ENCODE peak calls at places on chromosomes 16 and 17, in five cellular contexts. E is CD8-positive, alpha-beta memory T cell; W is colonic mucosa; H is adrenal gland; L is trophoblast cell. Y is an unnamed sample.

GRCh38 chr16:71919033-71919432 is 23.7 kb downstream of the IST1 start:
- DNase-seq in E (no peak), W (no peak), H (no peak), L (no peak), Y (no peak)

GRCh38 chr17:73960469-73960868 is 243.0 kb upstream of the RPL38 start:
- DNase-seq in E (no peak), W (no peak), H (no peak), L (no peak), Y (no peak)

GRCh38 chr17:51260960-51261958 is 913 bp downstream of the UTP18 start:
- DNase-seq in E (peak; percentile 80), W (peak; percentile 78), H (peak; percentile 40), L (peak; percentile 50), Y (peak; percentile 50)

GRCh38 chr17:20095366-20096080 is 86.4 kb downstream of the SPECC1 start:
- DNase-seq in E (no peak), W (no peak), H (peak; percentile 68), L (peak; percentile 17), Y (peak; percentile 68)

GRCh38 chr17:56440391-56440790 is 153.1 kb upstream of the NOG start:
- DNase-seq in E (no peak), W (no peak), H (no peak), L (peak; percentile 59), Y (no peak)

GRCh38 chr16:27123795-27124194 is 57.1 kb downstream of the C16orf82 start:
- DNase-seq in E (no peak), W (no peak), H (no peak), L (no peak), Y (no peak)

GRCh38 chr16:1884889-1885288 is 12.9 kb upstream of the MEIOB start:
- DNase-seq in E (no peak), W (no peak), H (no peak), L (peak; percentile 22), Y (no peak)

GRCh38 chr16:78210305-78210704 is 110.9 kb downstream of the WWOX start:
- DNase-seq in E (no peak), W (no peak), H (no peak), L (peak; percentile 64), Y (no peak)

GRCh38 chr16:89096768-89097527 is 3.3 kb downstream of the ACSF3 start:
- DNase-seq in E (peak; percentile 47), W (no peak), H (no peak), L (no peak), Y (no peak)

GRCh38 chr17:31491794-31492171 is 100.3 kb downstream of the RAB11FIP4 start:
- DNase-seq in E (no peak), W (no peak), H (no peak), L (no peak), Y (no peak)

GRCh38 chr17:79192503-79193500 is 118.2 kb downstream of the ENGASE start:
- DNase-seq in E (no peak), W (no peak), H (peak; percentile 36), L (peak; percentile 4), Y (no peak)

GRCh38 chr16:87418644-87419043 is 26.5 kb downstream of the MAP1LC3B start:
- DNase-seq in E (no peak), W (peak; percentile 40), H (no peak), L (no peak), Y (no peak)

GRCh38 chr16:73308776-73309175 is 260.8 kb upstream of the ZFHX3 start:
- DNase-seq in E (no peak), W (no peak), H (no peak), L (no peak), Y (no peak)

GRCh38 chr17:46950997-46951621 is 27.9 kb downstream of the RPRML start:
- DNase-seq in E (no peak), W (no peak), H (no peak), L (no peak), Y (no peak)

GRCh38 chr17:10067446-10068143 is 130.8 kb downstream of the GAS7 start:
- DNase-seq in E (no peak), W (no peak), H (no peak), L (no peak), Y (no peak)

GRCh38 chr17:10216213-10216982 is 18.0 kb upstream of the GAS7 start:
- DNase-seq in E (no peak), W (no peak), H (no peak), L (no peak), Y (no peak)

GRCh38 chr16:67531247-67531646 is 2.6 kb downstream of the RIPOR1 start:
- DNase-seq in E (no peak), W (no peak), H (no peak), L (no peak), Y (no peak)

GRCh38 chr16:68715471-68715870 is 21.6 kb upstream of the CDH1 start:
- DNase-seq in E (no peak), W (peak; percentile 46), H (no peak), L (no peak), Y (no peak)

GRCh38 chr16:68722119-68723024 is 14.7 kb upstream of the CDH1 start:
- DNase-seq in E (no peak), W (peak; percentile 91), H (no peak), L (peak; percentile 74), Y (no peak)

GRCh38 chr16:68717684-68718083 is 19.4 kb upstream of the CDH1 start:
- DNase-seq in E (no peak), W (no peak), H (no peak), L (no peak), Y (no peak)

GRCh38 chr16:68718596-68718995 is 18.5 kb upstream of the CDH1 start:
- DNase-seq in E (no peak), W (no peak), H (no peak), L (no peak), Y (no peak)

GRCh38 chr16:68719993-68720489 is 17.1 kb upstream of the CDH1 start:
- DNase-seq in E (no peak), W (no peak), H (no peak), L (no peak), Y (no peak)
- H3K4me1 ChIP-seq in E (no peaks in the 10 kb centered on the region), W (no peaks in the 10 kb centered on the region), H (no peaks in the 10 kb centered on the region), L (no peaks in the 10 kb centered on the region), Y (no peaks in the 10 kb centered on the region)

GRCh38 chr17:58336456-58337094 is 8.0 kb upstream of the TSPOAP1 start:
- DNase-seq in E (no peak), W (no peak), H (peak; percentile 88), L (no peak), Y (no peak)

GRCh38 chr17:58337126-58337599 is 8.6 kb upstream of the TSPOAP1 start:
- DNase-seq in E (no peak), W (no peak), H (no peak), L (no peak), Y (no peak)

GRCh38 chr17:58338454-58338841 is 9.9 kb upstream of the TSPOAP1 start:
- DNase-seq in E (no peak), W (no peak), H (no peak), L (no peak), Y (no peak)

GRCh38 chr17:58338907-58339774 is 10.5 kb upstream of the TSPOAP1 start:
- DNase-seq in E (no peak), W (peak; percentile 67), H (peak; percentile 58), L (no peak), Y (peak; percentile 20)

DNA sequence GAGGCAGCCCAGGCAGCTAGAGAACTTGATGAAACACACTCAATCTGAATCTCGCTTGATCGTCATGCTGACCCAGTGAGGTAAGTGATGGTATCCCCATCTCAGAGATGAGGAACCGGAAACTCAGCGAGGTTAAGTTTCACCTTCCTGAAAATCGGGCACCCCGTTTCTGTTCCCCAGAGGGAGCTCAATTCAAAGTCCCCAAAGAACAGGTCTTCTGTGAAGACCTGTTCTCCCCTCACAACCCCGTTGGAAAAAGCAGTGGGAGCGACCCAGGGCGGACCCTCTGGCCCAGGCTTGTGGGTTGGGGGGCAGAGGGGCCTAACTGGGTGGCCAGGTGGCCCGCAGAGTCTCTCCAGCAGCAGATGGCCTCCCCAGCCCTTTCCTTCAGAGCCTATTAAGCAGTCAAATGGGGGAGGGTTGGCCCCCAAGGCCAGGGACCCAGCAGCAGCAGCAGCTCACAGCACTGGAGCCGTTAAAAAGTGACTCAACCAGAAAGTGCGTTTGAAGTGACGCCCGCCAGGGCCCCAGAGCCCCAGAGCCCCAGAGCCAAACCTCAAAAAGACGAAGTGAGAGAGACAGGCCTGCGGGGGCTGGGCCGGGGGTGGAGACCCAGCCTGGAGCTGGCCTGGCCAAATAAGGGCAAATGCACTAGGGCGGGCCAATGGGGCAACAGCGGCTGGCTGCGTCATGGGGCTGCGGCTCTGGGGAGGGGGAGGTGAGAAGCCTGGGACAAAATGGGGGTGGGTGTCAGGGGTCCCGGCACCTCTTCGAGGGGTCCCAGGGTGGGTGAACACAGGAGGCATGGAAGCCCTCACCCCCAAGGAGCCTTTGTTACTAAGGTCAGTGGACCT is 9.2 kb upstream of the TSPOAP1 start:
- DNase-seq in E (peak; percentile 83), W (peak; percentile 70), H (peak; percentile 92), L (peak; percentile 45), Y (no peak)
- H3K4me3 ChIP-seq in E (peak overlapping the region; percentile 98), W (peak overlapping the region; percentile 19), H (peak overlapping the region; percentile 26), L (no peak overlapping the region), Y (no peak overlapping the region)

DNA sequence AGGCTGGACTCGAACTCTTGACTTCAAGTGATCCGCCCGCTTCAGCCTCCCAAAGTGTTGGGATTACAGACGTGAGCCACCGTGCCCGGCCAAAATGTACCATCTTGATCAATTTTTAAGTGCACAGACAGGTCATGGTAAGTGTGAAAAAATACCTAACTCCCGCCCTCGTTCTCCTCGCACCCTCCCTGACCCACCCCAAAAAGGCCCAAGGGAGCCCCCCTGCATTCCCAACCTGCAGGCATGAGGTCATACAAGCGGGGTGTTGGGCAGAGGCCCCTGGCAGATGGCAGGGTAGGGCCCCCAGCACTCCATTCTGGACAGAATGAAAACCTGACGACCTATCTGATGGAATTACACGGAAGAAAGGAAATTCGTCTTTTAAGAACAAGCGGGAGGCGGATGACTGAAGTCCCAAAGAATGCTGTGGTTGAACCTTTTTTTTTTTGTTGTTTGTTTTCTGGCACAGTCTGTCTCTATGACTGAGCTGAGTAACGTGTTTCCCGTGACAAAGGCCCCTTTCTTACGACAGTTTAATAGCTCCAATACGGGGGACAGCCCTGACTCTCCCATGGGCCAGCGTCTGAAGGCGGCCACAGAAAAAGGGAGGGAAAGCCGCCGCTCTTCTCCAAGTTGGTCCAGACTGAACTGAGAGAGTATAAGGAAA is 376.4 kb downstream of the SLC39A11 start:
- DNase-seq in E (no peak), W (no peak), H (no peak), L (peak; percentile 63), Y (no peak)
- H3K4me1 ChIP-seq in E (peaks cover 21% of the 10 kb centered on the region), W (no peaks in the 10 kb centered on the region), H (no peaks in the 10 kb centered on the region), L (peaks cover 15% of the 10 kb centered on the region), Y (no peaks in the 10 kb centered on the region)

GRCh38 chr17:36934144-36934758 is 3.0 kb upstream of the LHX1 start:
- DNase-seq in E (no peak), W (no peak), H (no peak), L (no peak), Y (no peak)

GRCh38 chr17:36931697-36932382 is 5.4 kb upstream of the LHX1 start:
- DNase-seq in E (no peak), W (no peak), H (no peak), L (no peak), Y (no peak)

GRCh38 chr17:36934759-36935630 is 2.3 kb upstream of the LHX1 start:
- DNase-seq in E (no peak), W (no peak), H (no peak), L (no peak), Y (peak; percentile 55)

GRCh38 chr17:36932383-36933173 is 4.7 kb upstream of the LHX1 start:
- DNase-seq in E (no peak), W (no peak), H (no peak), L (no peak), Y (no peak)

GRCh38 chr17:36933174-36934143 is 3.8 kb upstream of the LHX1 start:
- DNase-seq in E (no peak), W (peak; percentile 45), H (no peak), L (no peak), Y (no peak)
- H3K4me3 ChIP-seq in E (peak overlapping the region; percentile 31), W (no peak overlapping the region), H (peak overlapping the region; percentile 9), L (no peak overlapping the region), Y (no peak overlapping the region)

Y was measured in HAP-1.